ENCODE peak calls at places on chromosomes 11 and 22, in six cellular contexts. One of them, this sample, is unnamed.

GRCh38 chr11:2803186-2804057 is 82.2 kb downstream of the CDKN1C start:
- DNase-seq in SK-N-SH: no peak
- DNase-seq in HepG2: no peak
- DNase-seq in GM12878: no peak
- DNase-seq in H1: peak
- DNase-seq in K562: no peak
- DNase-seq in this sample: no peak

GRCh38 chr11:119459293-119459976 is 36.5 kb upstream of the THY1 start:
- DNase-seq in GM12878: no peak
- DNase-seq in SK-N-SH: peak
- DNase-seq in K562: no peak
- DNase-seq in H1: no peak
- DNase-seq in HepG2: no peak
- DNase-seq in this sample: no peak

GRCh38 chr11:134254433-134254832 is 1.1 kb downstream of the ACAD8 start:
- DNase-seq in SK-N-SH: no peak
- DNase-seq in GM12878: no peak
- DNase-seq in K562: no peak
- DNase-seq in HepG2: no peak
- DNase-seq in H1: no peak
- DNase-seq in this sample: no peak

GRCh38 chr22:26918236-26918635 is 260.8 kb downstream of the MIAT start:
- DNase-seq in K562: no peak
- DNase-seq in HepG2: no peak
- DNase-seq in SK-N-SH: no peak
- DNase-seq in GM12878: no peak
- DNase-seq in H1: no peak
- DNase-seq in this sample: no peak

GRCh38 chr11:40819230-40819629 is 640.2 kb downstream of the LRRC4C start:
- DNase-seq in HepG2: no peak
- DNase-seq in H1: no peak
- DNase-seq in SK-N-SH: no peak
- DNase-seq in K562: no peak
- DNase-seq in GM12878: no peak
- DNase-seq in this sample: no peak

GRCh38 chr11:117654281-117654680 is 142.7 kb downstream of the DSCAML1 start:
- DNase-seq in GM12878: no peak
- DNase-seq in H1: no peak
- DNase-seq in SK-N-SH: no peak
- DNase-seq in HepG2: no peak
- DNase-seq in K562: no peak
- DNase-seq in this sample: no peak

GRCh38 chr22:26131755-26132154 is 37.5 kb upstream of the SEZ6L start:
- DNase-seq in SK-N-SH: no peak
- DNase-seq in K562: no peak
- DNase-seq in GM12878: no peak
- DNase-seq in HepG2: no peak
- DNase-seq in H1: no peak
- DNase-seq in this sample: no peak

GRCh38 chr22:50699754-50700386 is 27.2 kb downstream of the SHANK3 start:
- DNase-seq in SK-N-SH: no peak
- DNase-seq in K562: peak
- DNase-seq in HepG2: peak
- DNase-seq in H1: no peak
- DNase-seq in GM12878: no peak
- DNase-seq in this sample: no peak

GRCh38 chr11:44638032-44638431 is 72.6 kb downstream of the CD82 start:
- DNase-seq in SK-N-SH: no peak
- DNase-seq in HepG2: no peak
- DNase-seq in GM12878: no peak
- DNase-seq in K562: no peak
- DNase-seq in H1: no peak
- DNase-seq in this sample: no peak

GRCh38 chr11:132504501-132505041 is 1027.7 kb downstream of the OPCML start:
- DNase-seq in K562: no peak
- DNase-seq in H1: no peak
- DNase-seq in SK-N-SH: no peak
- DNase-seq in GM12878: no peak
- DNase-seq in HepG2: no peak
- DNase-seq in this sample: no peak

GRCh38 chr11:66237867-66238266 is 30.6 kb upstream of the RAB1B start:
- DNase-seq in K562: no peak
- DNase-seq in HepG2: no peak
- DNase-seq in GM12878: no peak
- DNase-seq in H1: no peak
- DNase-seq in SK-N-SH: no peak
- DNase-seq in this sample: no peak

GRCh38 chr11:60705895-60706294 is 6.5 kb downstream of the MS4A8 start:
- DNase-seq in HepG2: no peak
- DNase-seq in GM12878: no peak
- DNase-seq in SK-N-SH: no peak
- DNase-seq in H1: no peak
- DNase-seq in K562: no peak
- DNase-seq in this sample: no peak

GRCh38 chr11:27367881-27368280 is 4.9 kb upstream of the CCDC34 start:
- DNase-seq in SK-N-SH: peak
- DNase-seq in H1: no peak
- DNase-seq in HepG2: no peak
- DNase-seq in K562: no peak
- DNase-seq in GM12878: no peak
- DNase-seq in this sample: no peak

GRCh38 chr11:60528934-60529333 is 13.7 kb downstream of the MS4A13 start:
- DNase-seq in GM12878: peak
- DNase-seq in K562: no peak
- DNase-seq in SK-N-SH: no peak
- DNase-seq in HepG2: no peak
- DNase-seq in H1: no peak
- DNase-seq in this sample: no peak

GRCh38 chr11:76209956-76210885 is 3.9 kb upstream of the WNT11 start:
- DNase-seq in HepG2: no peak
- DNase-seq in SK-N-SH: peak
- DNase-seq in H1: peak
- DNase-seq in GM12878: no peak
- DNase-seq in K562: no peak
- DNase-seq in this sample: peak

GRCh38 chr11:63564785-63565350 is 1.7 kb upstream of the PLAAT2 start:
- DNase-seq in H1: no peak
- DNase-seq in K562: no peak
- DNase-seq in HepG2: no peak
- DNase-seq in GM12878: no peak
- DNase-seq in SK-N-SH: no peak
- DNase-seq in this sample: no peak

GRCh38 chr11:95516786-95517185 is 272.8 kb downstream of the FAM76B start:
- DNase-seq in K562: no peak
- DNase-seq in H1: no peak
- DNase-seq in SK-N-SH: no peak
- DNase-seq in GM12878: no peak
- DNase-seq in HepG2: no peak
- DNase-seq in this sample: no peak

GRCh38 chr22:31603081-31603525 is 58.9 kb downstream of the PISD start:
- DNase-seq in HepG2: no peak
- DNase-seq in K562: peak
- DNase-seq in GM12878: no peak
- DNase-seq in H1: no peak
- DNase-seq in SK-N-SH: no peak
- DNase-seq in this sample: no peak

GRCh38 chr11:94734563-94735275 is 33.4 kb upstream of the AMOTL1 start:
- DNase-seq in SK-N-SH: no peak
- DNase-seq in K562: no peak
- DNase-seq in H1: peak
- DNase-seq in GM12878: no peak
- DNase-seq in HepG2: no peak
- DNase-seq in this sample: peak

GRCh38 chr11:112285918-112286317 is 25.3 kb upstream of the PLET1 start:
- DNase-seq in SK-N-SH: no peak
- DNase-seq in GM12878: no peak
- DNase-seq in HepG2: no peak
- DNase-seq in H1: no peak
- DNase-seq in K562: peak
- DNase-seq in this sample: no peak

DNA sequence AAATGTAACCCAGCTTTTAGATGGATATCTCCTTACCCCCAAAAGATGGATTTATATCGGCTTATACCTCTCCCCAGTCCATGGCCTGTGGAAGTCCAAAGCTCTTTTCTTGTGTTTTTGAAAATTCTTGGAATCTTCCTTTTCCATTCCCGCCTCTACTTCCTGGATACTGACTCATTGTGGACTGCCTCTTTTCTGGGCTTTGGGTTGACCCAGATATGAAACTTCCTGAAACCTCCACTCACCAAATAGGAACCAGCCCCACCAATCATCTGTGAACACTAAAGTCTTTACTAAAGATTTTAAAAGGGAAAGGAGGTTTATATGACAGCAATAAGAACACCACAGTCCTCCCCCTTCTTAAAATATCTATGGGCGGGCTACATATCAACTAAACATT is 163.4 kb upstream of the SYN3 start:
- DNase-seq in GM12878: no peak
- DNase-seq in H1: no peak
- DNase-seq in K562: no peak
- DNase-seq in HepG2: no peak
- DNase-seq in SK-N-SH: no peak
- DNase-seq in this sample: no peak
- H3K4me2 ChIP-seq in GM12878: no peak
- H3K4me2 ChIP-seq in H1: no peak
- H3K4me2 ChIP-seq in K562: no peak
- H3K4me2 ChIP-seq in HepG2: no peak
- H3K4me2 ChIP-seq in SK-N-SH: no peak
- H3K4me2 ChIP-seq in this sample: no peak

GRCh38 chr11:35798423-35798822 is 135.8 kb downstream of the TRIM44 start:
- DNase-seq in SK-N-SH: no peak
- DNase-seq in GM12878: no peak
- DNase-seq in HepG2: no peak
- DNase-seq in H1: no peak
- DNase-seq in K562: no peak
- DNase-seq in this sample: no peak
- TF ChIP-seq CHD2 in SK-N-SH: no peak
- TF ChIP-seq CHD2 in GM12878: no peak
- TF ChIP-seq CHD2 in HepG2: no peak
- TF ChIP-seq CHD2 in H1: no peak
- TF ChIP-seq CHD2 in K562: no peak
- TF ChIP-seq CHD2 in this sample: no peak

GRCh38 chr11:107711861-107712260 is at the start of gene SLN:
- DNase-seq in K562: no peak
- DNase-seq in GM12878: no peak
- DNase-seq in HepG2: no peak
- DNase-seq in SK-N-SH: no peak
- DNase-seq in H1: no peak
- DNase-seq in this sample: no peak
- H3K4me2 ChIP-seq in K562: no peak
- H3K4me2 ChIP-seq in GM12878: no peak
- H3K4me2 ChIP-seq in HepG2: no peak
- H3K4me2 ChIP-seq in SK-N-SH: no peak
- H3K4me2 ChIP-seq in H1: no peak
- H3K4me2 ChIP-seq in this sample: peak

DNA sequence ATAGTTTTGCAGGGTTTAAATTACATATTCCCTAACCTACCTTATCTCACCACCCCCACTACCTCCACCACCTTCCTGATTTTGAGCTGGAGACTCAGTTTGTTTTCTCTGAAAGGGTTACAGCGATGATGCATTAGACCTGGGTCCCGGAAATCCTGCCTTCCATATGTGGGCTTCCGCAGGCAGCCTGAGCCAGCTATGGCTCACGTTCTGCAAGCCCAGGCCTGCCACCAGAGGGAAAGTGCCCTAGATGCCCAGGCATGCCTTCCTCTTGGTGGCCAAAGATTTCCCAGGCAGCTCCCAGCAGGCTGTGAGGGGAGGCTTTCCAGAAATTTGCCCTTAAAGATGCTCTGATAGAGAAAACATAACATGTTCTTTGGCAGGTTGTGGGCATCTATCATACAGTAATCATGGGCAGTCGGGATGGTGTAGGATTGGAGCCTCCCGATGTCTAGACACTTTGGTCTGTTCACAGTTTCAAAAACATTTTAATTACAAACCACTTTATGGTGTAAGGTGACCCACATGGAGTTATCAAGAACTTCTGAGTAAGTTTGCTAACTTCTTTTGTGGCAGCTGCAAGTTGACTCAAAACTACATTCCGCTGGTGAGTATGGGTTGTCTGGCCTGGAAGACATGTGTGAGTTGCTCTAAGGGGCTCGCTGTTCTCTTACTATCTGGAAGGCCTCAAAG is 79.3 kb downstream of the MICAL2 start:
- DNase-seq in H1: no peak
- DNase-seq in HepG2: no peak
- DNase-seq in GM12878: no peak
- DNase-seq in K562: no peak
- DNase-seq in SK-N-SH: no peak
- DNase-seq in this sample: no peak
- TF ChIP-seq CHD2 in H1: no peak
- TF ChIP-seq CHD2 in HepG2: no peak
- TF ChIP-seq CHD2 in GM12878: no peak
- TF ChIP-seq CHD2 in K562: no peak
- TF ChIP-seq CHD2 in SK-N-SH: no peak
- TF ChIP-seq CHD2 in this sample: no peak

GRCh38 chr11:19913236-19913892 is 200.7 kb downstream of the NAV2 start:
- DNase-seq in GM12878: no peak
- DNase-seq in H1: no peak
- DNase-seq in SK-N-SH: no peak
- DNase-seq in K562: no peak
- DNase-seq in HepG2: peak
- DNase-seq in this sample: no peak
- H3K4me2 ChIP-seq in GM12878: no peak
- H3K4me2 ChIP-seq in H1: no peak
- H3K4me2 ChIP-seq in SK-N-SH: no peak
- H3K4me2 ChIP-seq in K562: no peak
- H3K4me2 ChIP-seq in HepG2: peak
- H3K4me2 ChIP-seq in this sample: no peak

DNA sequence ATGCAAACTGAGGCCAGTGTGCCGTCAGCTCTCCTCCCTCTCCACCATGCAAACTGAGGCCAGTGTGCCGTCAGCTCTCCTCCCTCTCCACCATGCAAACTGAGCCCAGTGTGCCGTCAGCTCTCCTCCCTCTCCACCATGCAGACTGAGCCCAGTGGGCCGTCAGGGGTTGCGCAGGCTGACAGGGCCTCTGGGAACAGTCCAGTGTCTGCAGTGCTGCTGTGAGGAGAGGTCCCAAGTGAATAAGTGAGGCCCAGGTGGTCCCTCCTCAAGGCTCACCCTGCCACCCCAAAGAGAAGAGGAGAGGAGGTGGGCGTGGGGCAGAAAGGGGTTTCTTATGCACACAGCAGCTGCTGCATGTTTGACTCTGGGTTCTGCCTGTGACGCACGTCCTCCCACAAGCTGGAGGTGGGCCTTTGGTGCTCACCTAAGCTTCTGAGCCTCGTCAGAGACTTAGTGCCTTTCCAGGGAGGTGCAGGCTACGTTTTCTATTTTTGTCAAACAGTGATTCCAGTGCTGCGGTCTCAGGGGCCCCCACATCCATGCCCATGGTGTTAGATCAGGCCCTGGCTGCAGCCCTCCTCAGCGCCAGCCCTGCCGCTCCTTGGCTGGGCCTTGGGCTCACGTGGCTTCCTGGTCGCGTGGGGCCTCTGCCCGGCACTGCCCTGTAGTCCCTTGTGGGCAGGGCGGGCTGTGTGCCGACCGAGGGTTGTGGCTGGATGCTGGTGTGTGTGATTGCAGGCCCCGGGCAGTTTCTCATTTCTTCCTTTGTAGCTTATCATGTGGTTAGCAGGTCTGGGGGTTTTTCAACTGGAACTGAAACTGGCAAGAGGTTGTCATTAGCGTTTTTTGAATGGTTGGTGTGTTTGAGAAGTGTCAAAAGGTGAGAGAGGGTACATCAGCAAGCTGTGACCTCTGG is 7.1 kb downstream of the TPCN2 start:
- DNase-seq in H1: no peak
- DNase-seq in HepG2: no peak
- DNase-seq in GM12878: peak
- DNase-seq in K562: no peak
- DNase-seq in SK-N-SH: no peak
- DNase-seq in this sample: no peak
- TF ChIP-seq CHD2 in H1: no peak
- TF ChIP-seq CHD2 in HepG2: no peak
- TF ChIP-seq CHD2 in GM12878: peak
- TF ChIP-seq CHD2 in K562: no peak
- TF ChIP-seq CHD2 in SK-N-SH: no peak
- TF ChIP-seq CHD2 in this sample: no peak

This sample was measured in A549.